ENCODE peak calls at places on chromosomes 3 and 15, in ten cellular contexts. B is dorsolateral prefrontal cortex, D is AG09319, T is progenitor cell of endocrine pancreas, C is GM13976, U is mesothelial cell of epicardium, V is lower leg skin, W is astrocyte, L is Caco-2, Q is HFF-Myc. M is an unnamed sample.

GRCh38 chr3:164962610-164963009 is 115.7 kb downstream of the SI start:
- DNase-seq in V (no peak), D (no peak), L (no peak), B (no peak), Q (no peak), W (no peak), T (no peak), C (no peak), U (no peak), M (no peak)

GRCh38 chr3:56761887-56762605 is 39.7 kb downstream of the ARHGEF3 start:
- DNase-seq in Q (no peak), B (no peak), W (peak), D (no peak), U (no peak), C (no peak), V (no peak), T (no peak), L (no peak), M (no peak)

GRCh38 chr3:930866-931265 is 162.0 kb upstream of the CNTN6 start:
- DNase-seq in U (no peak), V (no peak), B (no peak), D (no peak), W (no peak), T (no peak), C (no peak), Q (no peak), L (no peak), M (no peak)

GRCh38 chr3:10955694-10956453 is 36.7 kb upstream of the SLC6A1 start:
- DNase-seq in V (no peak), Q (no peak), U (no peak), B (no peak), D (no peak), W (no peak), L (no peak), C (no peak), T (no peak), M (no peak)

GRCh38 chr3:57892423-57892822 is 115.8 kb upstream of the FLNB start:
- DNase-seq in V (no peak), W (peak), D (no peak), T (no peak), L (no peak), B (no peak), C (no peak), Q (no peak), U (no peak), M (no peak)

GRCh38 chr3:192772495-192772894 is 45.2 kb upstream of the FGF12 start:
- DNase-seq in D (no peak), B (no peak), L (no peak), W (peak), C (peak), T (no peak), U (no peak), V (no peak), Q (no peak), M (peak)

GRCh38 chr15:100001405-100001804 is 268.2 kb upstream of the LYSMD4 start:
- DNase-seq in D (no peak), V (peak), Q (no peak), U (no peak), L (no peak), W (no peak), B (no peak), T (no peak), C (no peak), M (no peak)

GRCh38 chr15:56659197-56659596 is 74.1 kb downstream of the ZNF280D start:
- DNase-seq in V (no peak), U (no peak), C (no peak), B (no peak), T (no peak), W (no peak), L (no peak), Q (no peak), D (no peak), M (no peak)

GRCh38 chr15:49421991-49422390 is 1.1 kb upstream of the FGF7 start:
- DNase-seq in W (peak), L (no peak), C (peak), Q (no peak), B (no peak), V (peak), D (peak), T (no peak), U (no peak), M (peak)

GRCh38 chr15:82575335-82575734 is 35.1 kb upstream of the RPS17 start:
- DNase-seq in V (no peak), T (no peak), U (no peak), Q (no peak), L (no peak), D (no peak), C (no peak), B (no peak), W (no peak), M (no peak)

GRCh38 chr3:65811050-65811766 is 227.5 kb downstream of the MAGI1 start:
- DNase-seq in C (no peak), U (no peak), W (peak), Q (no peak), V (no peak), D (no peak), L (no peak), B (no peak), T (no peak), M (no peak)

GRCh38 chr3:139764936-139765335 is 87.2 kb upstream of the NMNAT3 start:
- DNase-seq in C (no peak), B (no peak), U (no peak), T (no peak), D (peak), L (no peak), V (no peak), W (peak), Q (no peak), M (no peak)

GRCh38 chr15:70714575-70714974 is 48.8 kb downstream of the UACA start:
- DNase-seq in C (no peak), L (no peak), T (no peak), V (no peak), B (no peak), U (no peak), D (no peak), W (peak), Q (no peak), M (no peak)

GRCh38 chr3:66396161-66396760 is 104.6 kb downstream of the LRIG1 start:
- DNase-seq in U (no peak), L (no peak), W (no peak), Q (no peak), C (no peak), T (no peak), V (peak), D (no peak), B (no peak), M (no peak)

GRCh38 chr3:14452676-14453367 is 50.4 kb downstream of the SLC6A6 start:
- DNase-seq in U (no peak), V (peak), T (no peak), L (no peak), W (peak), B (peak), C (no peak), Q (peak), D (peak), M (no peak)

GRCh38 chr3:98612996-98613517 is 19.6 kb upstream of the CPOX start:
- DNase-seq in D (no peak), T (no peak), C (no peak), L (no peak), W (no peak), V (no peak), B (no peak), U (no peak), Q (no peak), M (no peak)

GRCh38 chr15:69474291-69474690 is 21.7 kb downstream of the RPLP1 start:
- DNase-seq in Q (no peak), L (no peak), U (no peak), D (no peak), T (no peak), V (peak), B (no peak), W (peak), C (no peak), M (no peak)

GRCh38 chr3:134084230-134084950 is 54.7 kb upstream of the SLCO2A1 start:
- DNase-seq in T (no peak), W (no peak), D (no peak), L (no peak), B (no peak), Q (no peak), V (no peak), C (no peak), U (no peak), M (no peak)

GRCh38 chr15:67359431-67360082 is 105.0 kb downstream of the IQCH start:
- DNase-seq in W (no peak), B (no peak), L (no peak), D (no peak), Q (no peak), T (no peak), C (no peak), V (no peak), U (no peak), M (no peak)

GRCh38 chr3:53134631-53135232 is 4.5 kb upstream of the RFT1 start:
- DNase-seq in U (peak), V (peak), T (peak), Q (peak), C (peak), B (no peak), D (peak), W (peak), L (peak), M (peak)

GRCh38 chr3:130395331-130395730 is 49.9 kb downstream of the COL6A5 start:
- DNase-seq in U (no peak), W (no peak), Q (no peak), C (no peak), V (no peak), D (no peak), L (no peak), T (no peak), B (no peak), M (no peak)

GRCh38 chr3:195746346-195746745 is 25.6 kb downstream of the MUC20 start:
- DNase-seq in B (no peak), V (no peak), W (no peak), Q (no peak), U (no peak), L (no peak), T (no peak), C (no peak), D (no peak), M (no peak)

GRCh38 chr3:114449271-114450007 is 155.6 kb downstream of the TIGIT start:
- DNase-seq in D (no peak), B (no peak), T (no peak), Q (no peak), U (no peak), W (no peak), L (no peak), C (no peak), V (no peak), M (no peak)

GRCh38 chr3:114447545-114447944 is 153.7 kb downstream of the TIGIT start:
- DNase-seq in Q (no peak), B (no peak), W (no peak), V (no peak), T (no peak), D (no peak), L (no peak), U (no peak), C (no peak), M (no peak)

GRCh38 chr3:114446605-114447004 is 152.8 kb downstream of the TIGIT start:
- DNase-seq in C (no peak), B (no peak), U (no peak), T (no peak), W (no peak), V (peak), L (no peak), D (no peak), Q (no peak), M (no peak)

GRCh38 chr3:114450008-114450596 is 156.3 kb downstream of the TIGIT start:
- DNase-seq in B (no peak), U (no peak), L (no peak), D (no peak), W (no peak), Q (no peak), T (no peak), C (no peak), V (no peak), M (no peak)

GRCh38 chr3:114447950-114448479 is 154.2 kb downstream of the TIGIT start:
- DNase-seq in B (no peak), C (no peak), V (no peak), Q (no peak), D (no peak), U (no peak), L (no peak), W (no peak), T (no peak), M (no peak)
- TF ChIP-seq CTCF in B (no peak), C (no peak), V (no peak), Q (no peak), D (no peak), U (no peak), L (no peak), W (no peak), T (no peak), M (no peak)

GRCh38 chr3:188581365-188581764 is 427.4 kb downstream of the LPP start:
- DNase-seq in B (no peak), L (no peak), C (no peak), T (no peak), V (no peak), W (no peak), Q (no peak), U (no peak), D (no peak), M (no peak)

GRCh38 chr3:188581791-188582190 is 427.8 kb downstream of the LPP start:
- DNase-seq in V (no peak), B (no peak), Q (no peak), L (no peak), U (no peak), W (no peak), T (no peak), C (no peak), D (no peak), M (no peak)

GRCh38 chr3:188584162-188584529 is 430.2 kb downstream of the LPP start:
- DNase-seq in B (no peak), W (peak), U (no peak), D (no peak), L (no peak), C (no peak), Q (no peak), T (no peak), V (no peak), M (no peak)

GRCh38 chr3:188583476-188584161 is 429.7 kb downstream of the LPP start:
- DNase-seq in C (no peak), U (no peak), B (no peak), Q (no peak), V (no peak), W (no peak), T (no peak), D (no peak), L (peak), M (no peak)

GRCh38 chr3:188584958-188585689 is 431.2 kb downstream of the LPP start:
- DNase-seq in C (no peak), D (no peak), L (no peak), Q (no peak), T (no peak), V (no peak), W (no peak), B (no peak), U (no peak), M (no peak)
- TF ChIP-seq CTCF in C (no peak), D (peak), L (peak), Q (no peak), T (no peak), V (no peak), W (no peak), B (no peak), U (no peak), M (no peak)

DNA sequence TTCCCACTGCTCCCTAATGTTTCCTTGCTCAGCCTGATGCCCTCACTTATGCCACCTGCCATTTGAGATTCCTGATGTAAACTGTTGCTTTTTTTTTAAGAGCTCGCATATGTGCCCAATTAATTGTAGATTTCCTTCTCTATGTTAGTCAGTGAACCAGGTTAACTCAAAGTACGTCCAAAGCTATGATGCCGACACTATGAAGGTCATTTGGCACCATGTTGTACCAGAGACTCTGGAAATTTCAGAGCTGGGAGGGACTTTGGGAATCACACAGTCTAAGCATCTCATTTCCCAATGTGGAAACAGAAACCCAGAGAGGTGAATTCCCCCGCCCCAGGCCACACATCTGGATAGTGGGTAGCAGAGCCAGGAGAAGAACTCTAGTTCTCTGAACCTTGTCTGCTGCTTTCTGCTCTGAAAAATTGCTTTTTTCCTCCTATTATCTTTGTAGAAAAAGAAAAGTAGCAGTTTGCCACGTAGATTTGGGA is 38.5 kb upstream of the TNFAIP8L3 start:
- DNase-seq in W (no peak), Q (no peak), B (no peak), D (no peak), U (no peak), V (no peak), L (no peak), T (no peak), C (no peak), M (no peak)
- TF ChIP-seq CTCF in W (no peak), Q (no peak), B (no peak), D (no peak), U (peak), V (no peak), L (no peak), T (no peak), C (no peak), M (peak)

DNA sequence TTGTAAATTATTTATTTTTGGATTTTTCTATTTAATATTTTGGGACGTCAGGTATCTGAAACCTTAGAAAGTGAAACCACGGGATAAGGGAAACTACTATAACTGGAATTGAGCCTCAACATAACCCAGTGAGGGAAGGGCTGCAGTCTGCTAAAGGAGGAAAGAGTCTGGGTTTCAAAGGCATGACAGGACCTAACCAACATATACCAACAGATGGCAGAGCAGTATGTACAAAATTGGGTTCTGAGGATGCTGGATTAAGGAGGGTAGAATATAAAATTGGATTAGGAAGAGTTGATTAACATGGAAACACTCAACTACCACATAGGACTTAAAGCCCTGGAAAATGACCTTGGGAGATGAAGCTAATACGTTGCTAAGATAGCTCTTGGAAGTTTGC is 603.5 kb downstream of the MECOM start:
- DNase-seq in B (no peak), Q (no peak), C (no peak), D (no peak), L (no peak), U (no peak), T (no peak), W (no peak), V (no peak), M (no peak)
- TF ChIP-seq CTCF in B (no peak), Q (no peak), C (no peak), D (no peak), L (no peak), U (no peak), T (no peak), W (peak), V (no peak), M (no peak)

DNA sequence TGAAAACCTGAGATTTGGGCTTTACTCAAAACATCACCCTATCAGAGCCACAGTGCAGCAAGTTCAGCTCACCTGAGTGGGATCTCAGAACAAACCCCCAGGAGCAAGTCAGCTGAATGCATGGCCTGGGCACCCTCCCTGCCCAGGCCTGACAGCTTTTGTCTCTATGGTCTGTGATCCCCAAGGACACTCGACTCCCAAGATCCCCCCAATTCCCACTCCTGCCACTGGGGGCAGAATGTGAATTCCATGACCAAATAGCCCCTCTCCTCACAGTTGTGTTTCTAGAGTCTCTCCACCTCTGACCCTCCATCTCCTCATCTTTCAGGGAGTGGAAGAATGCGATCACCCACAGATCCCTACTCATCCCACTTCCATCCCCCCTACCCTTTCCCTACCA is 58.9 kb downstream of the ZNF445 start:
- DNase-seq in D (no peak), Q (no peak), V (no peak), L (no peak), U (peak), T (no peak), W (no peak), B (no peak), C (no peak), M (peak)
- TF ChIP-seq CTCF in D (peak), Q (peak), V (no peak), L (peak), U (peak), T (peak), W (peak), B (peak), C (no peak), M (peak)

DNA sequence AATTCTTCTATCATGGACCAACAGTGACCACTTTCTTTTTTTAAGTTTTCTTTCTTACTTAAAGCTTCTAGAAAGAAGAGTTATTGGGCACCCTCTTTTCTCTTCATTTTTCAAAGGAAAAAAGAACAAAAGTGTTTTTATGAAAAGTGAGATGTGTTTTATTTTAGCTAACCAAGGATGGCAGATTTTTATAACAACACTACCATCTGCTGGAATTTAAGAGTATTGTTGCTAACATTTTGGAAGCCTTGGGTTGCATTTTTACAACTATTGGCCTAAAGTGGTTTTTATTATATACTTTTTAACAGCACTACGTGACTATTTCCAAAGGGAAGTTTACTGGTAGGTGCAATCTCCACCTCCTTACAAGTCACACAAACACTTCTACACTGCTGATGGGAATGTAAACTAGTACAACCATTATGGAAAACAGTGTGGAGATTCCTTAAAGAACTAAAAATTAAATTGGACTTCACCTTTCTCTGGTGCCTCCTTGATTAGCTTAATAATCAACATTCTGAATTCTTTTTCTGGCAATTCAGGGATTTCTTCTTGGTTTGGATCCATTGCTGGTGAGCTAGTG is 237.7 kb upstream of the AGTR1 start:
- DNase-seq in T (no peak), Q (no peak), V (no peak), D (no peak), L (no peak), B (no peak), C (no peak), W (no peak), U (no peak), M (no peak)
- TF ChIP-seq CTCF in T (peak), Q (no peak), V (no peak), D (peak), L (no peak), B (peak), C (no peak), W (no peak), U (peak), M (peak)

GRCh38 chr3:173396191-173397041 is 1.1 kb upstream of the NLGN1 start:
- DNase-seq in T (no peak), V (peak), D (no peak), U (no peak), L (no peak), B (no peak), C (peak), W (peak), Q (no peak), M (peak)
- TF ChIP-seq CTCF in T (no peak), V (no peak), D (no peak), U (no peak), L (no peak), B (no peak), C (no peak), W (no peak), Q (no peak), M (no peak)

GRCh38 chr3:45241206-45241605 is 15.1 kb upstream of the TMEM158 start:
- DNase-seq in T (no peak), V (no peak), C (no peak), D (no peak), B (no peak), W (no peak), L (no peak), Q (no peak), U (no peak), M (no peak)
- TF ChIP-seq CTCF in T (no peak), V (no peak), C (no peak), D (no peak), B (no peak), W (no peak), L (no peak), Q (no peak), U (no peak), M (no peak)

M was measured in endothelial cell.